ENCODE peak calls at places on chromosomes 7 and 10, in nine cellular contexts. Q, I, Z, C, L, B, P, H and K are unnamed samples.

GRCh38 chr7:2530076-2530967 is 10.7 kb downstream of the LFNG start:
- DNase-seq in P (peak), B (peak), I (peak), Z (peak), C (peak), L (no peak), H (no peak), Q (peak), K (no peak)

GRCh38 chr7:19530852-19531251 is 178.0 kb downstream of the POLR1F start:
- DNase-seq in L (no peak), I (no peak), H (no peak), Z (no peak), P (no peak), B (no peak), Q (no peak), C (no peak), K (no peak)

GRCh38 chr7:150897502-150898474 is 45.5 kb downstream of the AOC1 start:
- DNase-seq in L (peak), P (no peak), Z (peak), C (no peak), B (no peak), H (no peak), Q (no peak), I (no peak), K (no peak)

GRCh38 chr10:101566333-101567164 is 21.5 kb downstream of the POLL start:
- DNase-seq in B (no peak), H (no peak), Z (peak), I (peak), L (peak), P (no peak), Q (peak), C (no peak), K (no peak)

GRCh38 chr7:30682131-30683083 is at the start of gene CRHR2:
- DNase-seq in P (no peak), H (no peak), L (no peak), Q (no peak), I (no peak), Z (no peak), B (peak), C (peak), K (no peak)

GRCh38 chr7:44415047-44415446 is 75.4 kb downstream of the NUDCD3 start:
- DNase-seq in Q (no peak), H (no peak), I (peak), Z (peak), L (no peak), B (no peak), C (no peak), P (no peak), K (no peak)

GRCh38 chr10:70589762-70590662 is 12.5 kb downstream of the PRF1 start:
- DNase-seq in B (no peak), Z (no peak), L (no peak), I (peak), Q (no peak), C (no peak), H (no peak), P (no peak), K (peak)

GRCh38 chr7:8418627-8419245 is 14.7 kb upstream of the NXPH1 start:
- DNase-seq in B (peak), I (peak), P (peak), C (peak), Q (peak), L (peak), H (peak), Z (peak), K (peak)

GRCh38 chr7:20596653-20597052 is 18.8 kb upstream of the ABCB5 start:
- DNase-seq in P (no peak), B (no peak), L (no peak), C (no peak), Z (peak), Q (no peak), H (peak), I (peak), K (peak)

GRCh38 chr10:98309366-98310355 is 41.7 kb upstream of the LOXL4 start:
- DNase-seq in Z (peak), H (peak), I (peak), Q (peak), B (no peak), P (no peak), C (no peak), L (no peak), K (peak)

GRCh38 chr10:46268076-46268881 is 18.5 kb upstream of the ANTXRL start:
- DNase-seq in L (no peak), B (peak), P (no peak), I (no peak), Z (no peak), H (no peak), Q (no peak), C (peak), K (no peak)

GRCh38 chr7:151764056-151764920 is 112.6 kb downstream of the PRKAG2 start:
- DNase-seq in B (no peak), I (no peak), Q (no peak), Z (no peak), H (no peak), C (no peak), P (no peak), L (no peak), K (no peak)

GRCh38 chr7:114070246-114070645 is 151.4 kb upstream of the PPP1R3A start:
- DNase-seq in P (no peak), H (peak), B (no peak), I (peak), L (no peak), C (no peak), Z (no peak), Q (no peak), K (no peak)

GRCh38 chr7:139618482-139619366 is 95.2 kb downstream of the CLEC2L start:
- DNase-seq in Q (peak), L (peak), C (peak), H (peak), Z (peak), B (peak), I (peak), P (no peak), K (no peak)

GRCh38 chr7:43649755-43650274 is 66.9 kb downstream of the STK17A start:
- DNase-seq in P (peak), H (no peak), I (no peak), Z (peak), Q (no peak), B (peak), L (peak), C (peak), K (no peak)

GRCh38 chr10:14648042-14648765 is 126.5 kb downstream of the FAM107B start:
- DNase-seq in Z (no peak), I (peak), C (peak), L (peak), P (peak), Q (peak), H (peak), B (peak), K (peak)

GRCh38 chr7:119175916-119176627 is 951.6 kb downstream of the ANKRD7 start:
- DNase-seq in C (no peak), Z (peak), P (no peak), H (peak), B (no peak), Q (peak), L (peak), I (peak), K (peak)